ENCODE peak calls at places on chromosome 13, in ten cellular contexts. V is BE2C; H is GM12864; C is globus pallidus; J is tibial artery; A is stimulated activated CD8-positive, alpha-beta memory T cell treated with anti-CD3 and anti-CD28 coated beads, Interleukin-4, amount 100 ng/mL, for 1 hour; M is NCI-H345; T is SIG-M5; U is brain microvascular endothelial cell; Y is M059J. R is an unnamed sample.

GRCh38 chr13:97238432-97238831 is 16.3 kb downstream of the MBNL2 start:
- DNase-seq in V (no peak), H (no peak), C (no peak), J (no peak), A (no peak), M (no peak), T (no peak), U (no peak), Y (no peak), R (no peak)

GRCh38 chr13:113627136-113627535 is 30.9 kb downstream of the ATP4B start:
- DNase-seq in V (no peak), H (no peak), C (no peak), J (no peak), A (no peak), M (no peak), T (no peak), U (no peak), Y (no peak), R (no peak)

GRCh38 chr13:33224686-33225085 is 60.9 kb downstream of the STARD13 start:
- DNase-seq in V (no peak), H (no peak), C (no peak), J (no peak), A (no peak), M (no peak), T (no peak), U (no peak), Y (no peak), R (no peak)

GRCh38 chr13:67619987-67620386 is 389.9 kb upstream of the PCDH9 start:
- DNase-seq in V (no peak), H (no peak), C (no peak), J (no peak), A (no peak), M (no peak), T (no peak), U (peak), Y (no peak), R (no peak)

GRCh38 chr13:28532226-28533048 is 37.5 kb upstream of the FLT1 start:
- DNase-seq in V (peak), H (no peak), C (no peak), J (peak), A (no peak), M (no peak), T (no peak), U (no peak), Y (peak), R (peak)

GRCh38 chr13:91572944-91573535 is 174.6 kb downstream of the GPC5 start:
- DNase-seq in V (no peak), H (no peak), C (peak), J (no peak), A (no peak), M (no peak), T (no peak), U (peak), Y (no peak), R (no peak)

GRCh38 chr13:104833221-104833620 is 1702.2 kb downstream of the EFNB2 start:
- DNase-seq in V (no peak), H (no peak), C (no peak), J (no peak), A (no peak), M (no peak), T (no peak), U (no peak), Y (no peak), R (no peak)

GRCh38 chr13:59300347-59301165 is 863.2 kb downstream of the DIAPH3 start:
- DNase-seq in V (no peak), H (no peak), C (no peak), J (no peak), A (no peak), M (no peak), T (no peak), U (no peak), Y (no peak), R (no peak)

GRCh38 chr13:108643646-108644353 is 14.4 kb downstream of the MYO16 start:
- DNase-seq in V (no peak), H (no peak), C (no peak), J (no peak), A (no peak), M (peak), T (no peak), U (no peak), Y (no peak), R (no peak)

GRCh38 chr13:25117312-25117711 is 21.4 kb downstream of the PABPC3 start:
- DNase-seq in V (no peak), H (no peak), C (no peak), J (no peak), A (no peak), M (no peak), T (no peak), U (no peak), Y (no peak), R (no peak)

GRCh38 chr13:51122868-51123267 is 11.8 kb upstream of the C13orf42 start:
- DNase-seq in V (no peak), H (no peak), C (no peak), J (no peak), A (no peak), M (no peak), T (no peak), U (no peak), Y (no peak), R (no peak)

GRCh38 chr13:71879129-71879535 is 12.1 kb upstream of the DACH1 start:
- DNase-seq in V (peak), H (peak), C (peak), J (no peak), A (no peak), M (peak), T (no peak), U (peak), Y (peak), R (no peak)

GRCh38 chr13:41516166-41516565 is 58.8 kb downstream of the RGCC start:
- DNase-seq in V (no peak), H (no peak), C (no peak), J (no peak), A (no peak), M (no peak), T (no peak), U (no peak), Y (no peak), R (no peak)

GRCh38 chr13:32175307-32175706 is 139.9 kb downstream of the ZAR1L start:
- DNase-seq in V (peak), H (no peak), C (no peak), J (no peak), A (no peak), M (no peak), T (no peak), U (no peak), Y (no peak), R (no peak)

GRCh38 chr13:27583645-27584044 is 36.7 kb downstream of the LNX2 start:
- DNase-seq in V (no peak), H (no peak), C (no peak), J (no peak), A (no peak), M (no peak), T (no peak), U (peak), Y (peak), R (no peak)

GRCh38 chr13:67518785-67519184 is 288.6 kb upstream of the PCDH9 start:
- DNase-seq in V (no peak), H (no peak), C (no peak), J (no peak), A (no peak), M (peak), T (no peak), U (no peak), Y (no peak), R (no peak)

GRCh38 chr13:43469791-43470190 is 317.0 kb downstream of the ENOX1 start:
- DNase-seq in V (no peak), H (no peak), C (no peak), J (no peak), A (no peak), M (no peak), T (no peak), U (no peak), Y (no peak), R (no peak)

GRCh38 chr13:51818771-51819511 is 15.0 kb upstream of the DHRS12 start:
- DNase-seq in V (no peak), H (no peak), C (peak), J (peak), A (no peak), M (no peak), T (no peak), U (no peak), Y (peak), R (no peak)

GRCh38 chr13:81140675-81141074 is 799.7 kb upstream of the SPRY2 start:
- DNase-seq in V (no peak), H (no peak), C (no peak), J (no peak), A (no peak), M (no peak), T (no peak), U (no peak), Y (no peak), R (no peak)

GRCh38 chr13:21673592-21674270 is 2.9 kb downstream of the FGF9 start:
- DNase-seq in V (peak), H (no peak), C (no peak), J (no peak), A (no peak), M (peak), T (no peak), U (no peak), Y (no peak), R (no peak)

GRCh38 chr13:25973576-25973975 is 78.2 kb downstream of the SHISA2 start:
- DNase-seq in V (no peak), H (no peak), C (no peak), J (no peak), A (no peak), M (no peak), T (no peak), U (no peak), Y (no peak), R (no peak)

GRCh38 chr13:41603917-41604316 is 146.6 kb downstream of the RGCC start:
- DNase-seq in V (peak), H (no peak), C (no peak), J (no peak), A (no peak), M (peak), T (no peak), U (peak), Y (peak), R (no peak)

GRCh38 chr13:75132800-75133695 is 348.9 kb downstream of the TBC1D4 start:
- DNase-seq in V (no peak), H (no peak), C (no peak), J (no peak), A (no peak), M (no peak), T (no peak), U (no peak), Y (peak), R (no peak)

GRCh38 chr13:99276706-99277105 is 18.5 kb upstream of the GPR18 start:
- DNase-seq in V (no peak), H (no peak), C (no peak), J (no peak), A (no peak), M (no peak), T (no peak), U (no peak), Y (no peak), R (no peak)

GRCh38 chr13:74129500-74130144 is 4.6 kb downstream of the KLF12 start:
- DNase-seq in V (no peak), H (no peak), C (no peak), J (no peak), A (no peak), M (no peak), T (no peak), U (no peak), Y (peak), R (no peak)

GRCh38 chr13:39134574-39134973 is 96.3 kb downstream of the NHLRC3 start:
- DNase-seq in V (no peak), H (no peak), C (no peak), J (no peak), A (no peak), M (no peak), T (no peak), U (no peak), Y (no peak), R (no peak)

GRCh38 chr13:46595918-46596315 is 42.9 kb downstream of the LRCH1 start:
- DNase-seq in V (no peak), H (no peak), C (no peak), J (no peak), A (no peak), M (no peak), T (no peak), U (no peak), Y (no peak), R (no peak)

GRCh38 chr13:52850396-52851152 is 2.1 kb upstream of the PCDH8 start:
- DNase-seq in V (peak), H (no peak), C (peak), J (peak), A (no peak), M (peak), T (no peak), U (no peak), Y (peak), R (peak)

GRCh38 chr13:20462533-20462915 is 63.1 kb downstream of the CRYL1 start:
- DNase-seq in V (no peak), H (no peak), C (no peak), J (no peak), A (no peak), M (no peak), T (no peak), U (no peak), Y (no peak), R (no peak)

GRCh38 chr13:42266464-42266863 is 5.5 kb upstream of the AKAP11 start:
- DNase-seq in V (no peak), H (no peak), C (no peak), J (no peak), A (no peak), M (no peak), T (no peak), U (peak), Y (peak), R (no peak)

GRCh38 chr13:23384111-23384510 is 49.4 kb downstream of the SACS start:
- DNase-seq in V (no peak), H (peak), C (no peak), J (no peak), A (no peak), M (no peak), T (no peak), U (peak), Y (peak), R (no peak)

GRCh38 chr13:32264407-32264806 is 50.8 kb downstream of the ZAR1L start:
- DNase-seq in V (no peak), H (no peak), C (no peak), J (peak), A (no peak), M (no peak), T (no peak), U (peak), Y (peak), R (peak)

GRCh38 chr13:42494157-42494556 is 79.8 kb upstream of the TNFSF11 start:
- DNase-seq in V (no peak), H (no peak), C (no peak), J (no peak), A (no peak), M (no peak), T (no peak), U (no peak), Y (peak), R (no peak)

GRCh38 chr13:36612242-36612641 is 61.6 kb upstream of the SERTM1 start:
- DNase-seq in V (no peak), H (no peak), C (no peak), J (no peak), A (no peak), M (no peak), T (no peak), U (no peak), Y (no peak), R (no peak)

GRCh38 chr13:80201686-80202085 is 139.2 kb downstream of the SPRY2 start:
- DNase-seq in V (no peak), H (no peak), C (no peak), J (no peak), A (no peak), M (no peak), T (no peak), U (no peak), Y (no peak), R (no peak)

GRCh38 chr13:91292630-91293221 is 54.8 kb upstream of the MIR17HG start:
- DNase-seq in V (no peak), H (no peak), C (no peak), J (no peak), A (no peak), M (peak), T (no peak), U (no peak), Y (no peak), R (no peak)

GRCh38 chr13:32984857-32985626 is 31.2 kb upstream of the KL start:
- DNase-seq in V (no peak), H (no peak), C (no peak), J (no peak), A (no peak), M (peak), T (no peak), U (no peak), Y (peak), R (no peak)